ENCODE peak calls at places on chromosomes 13 and 19, in five cellular contexts. U is K562, Z is HepG2, J is GM12878, E is H1. K is an unnamed sample.

GRCh38 chr13:67620665-67621064 is 390.5 kb upstream of the PCDH9 start:
- DNase-seq in U (no peak), Z (no peak), J (no peak), E (no peak), K (no peak)

GRCh38 chr13:106917024-106917491 is 349.1 kb upstream of the ARGLU1 start:
- DNase-seq in U (no peak), Z (no peak), J (no peak), E (no peak), K (peak; percentile 16)

GRCh38 chr13:52827839-52828238 is 20.6 kb downstream of the PCDH8 start:
- DNase-seq in U (no peak), Z (no peak), J (no peak), E (no peak), K (no peak)

GRCh38 chr13:75312884-75313520 is 169.0 kb downstream of the TBC1D4 start:
- DNase-seq in U (no peak), Z (no peak), J (no peak), E (no peak), K (no peak)

GRCh38 chr13:98327326-98328314 is 150.6 kb upstream of the RNF113B start:
- DNase-seq in U (no peak), Z (peak; percentile 88), J (no peak), E (peak; percentile 43), K (peak; percentile 50)

GRCh38 chr13:74040200-74040599 is 94.0 kb downstream of the KLF12 start:
- DNase-seq in U (peak; percentile 14), Z (peak; percentile 49), J (no peak), E (peak; percentile 58), K (peak; percentile 87)

GRCh38 chr13:99916366-99917103 is 55.0 kb downstream of the ZIC5 start:
- DNase-seq in U (peak; percentile 58), Z (peak; percentile 76), J (peak; percentile 31), E (no peak), K (no peak)

GRCh38 chr19:2469102-2469914 is 6.6 kb upstream of the GADD45B start:
- DNase-seq in U (peak; percentile 58), Z (no peak), J (no peak), E (no peak), K (no peak)

GRCh38 chr13:76019421-76020044 is 383.4 kb downstream of the LMO7 start:
- DNase-seq in U (peak; percentile 13), Z (peak; percentile 63), J (no peak), E (peak; percentile 51), K (peak; percentile 74)

GRCh38 chr19:13098291-13099072 is 4.2 kb downstream of the LYL1 start:
- DNase-seq in U (peak; percentile 85), Z (no peak), J (no peak), E (no peak), K (no peak)

GRCh38 chr19:13101590-13102415 is 855 bp downstream of the LYL1 start:
- DNase-seq in U (no peak), Z (peak; percentile 75), J (no peak), E (no peak), K (no peak)

GRCh38 chr19:13099073-13099999 is 3.3 kb downstream of the LYL1 start:
- DNase-seq in U (peak; percentile 88), Z (no peak), J (no peak), E (no peak), K (peak; percentile 69)

GRCh38 chr19:13100871-13101589 is 1.6 kb downstream of the LYL1 start:
- DNase-seq in U (peak; percentile 81), Z (no peak), J (no peak), E (no peak), K (peak; percentile 60)

GRCh38 chr19:13100031-13100588 is 2.5 kb downstream of the LYL1 start:
- DNase-seq in U (peak; percentile 70), Z (no peak), J (peak; percentile 78), E (no peak), K (no peak)
- TF ChIP-seq ATF2 in U (no peak), Z (no peak), J (no peak), E (no peak), K (no peak)

GRCh38 chr19:58279042-58279924 is 528 bp downstream of the ZNF8 start:
- DNase-seq in U (peak; percentile 87), Z (peak; percentile 62), J (no peak), E (peak; percentile 25), K (peak; percentile 69)
- TF ChIP-seq CTCF in U (no peak), Z (no peak), J (no peak), E (no peak), K (no peak)

GRCh38 chr13:84946144-84946543 is 853.1 kb downstream of the SLITRK6 start:
- DNase-seq in U (no peak), Z (no peak), J (no peak), E (no peak), K (no peak)
- TF ChIP-seq ATF2 in U (no peak), Z (no peak), J (no peak), E (no peak), K (no peak)

GRCh38 chr13:65746522-65746921 is 1483.6 kb downstream of the PCDH9 start:
- DNase-seq in U (no peak), Z (no peak), J (no peak), E (no peak), K (no peak)

GRCh38 chr13:65748227-65748626 is 1481.9 kb downstream of the PCDH9 start:
- DNase-seq in U (no peak), Z (no peak), J (no peak), E (no peak), K (no peak)

DNA sequence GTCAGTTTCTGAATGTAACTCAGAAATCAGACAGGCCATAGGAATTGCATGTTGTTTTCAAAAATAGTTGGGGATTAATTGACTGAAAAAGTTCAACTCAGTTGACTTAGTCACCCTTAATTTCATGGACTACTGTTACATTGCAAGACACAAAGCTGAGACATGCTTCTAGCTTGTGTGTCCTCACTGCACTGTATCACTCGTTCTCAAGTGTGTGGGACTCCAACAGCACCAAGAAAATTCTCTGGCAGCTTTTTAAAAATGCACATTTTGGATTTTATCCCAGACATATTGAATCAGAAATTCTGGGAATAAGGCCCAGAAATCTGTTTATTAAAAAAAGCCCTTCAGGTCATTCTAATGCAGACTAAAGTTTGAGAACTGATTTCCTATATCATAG is 1485.4 kb downstream of the PCDH9 start:
- DNase-seq in U (no peak), Z (no peak), J (no peak), E (no peak), K (no peak)
- TF ChIP-seq CTCF in U (no peak), Z (no peak), J (no peak), E (no peak), K (no peak)

GRCh38 chr19:51719251-51719901 is 4.4 kb downstream of the HAS1 start:
- DNase-seq in U (no peak), Z (no peak), J (no peak), E (no peak), K (peak; percentile 47)
- TF ChIP-seq ATF2 in U (no peak), Z (no peak), J (no peak), E (no peak), K (no peak)

GRCh38 chr13:90538063-90538462 is 809.4 kb upstream of the MIR17HG start:
- DNase-seq in U (no peak), Z (no peak), J (no peak), E (no peak), K (no peak)

GRCh38 chr13:90541346-90541745 is 806.1 kb upstream of the MIR17HG start:
- DNase-seq in U (no peak), Z (no peak), J (no peak), E (no peak), K (no peak)

GRCh38 chr13:90545070-90545840 is 802.2 kb upstream of the MIR17HG start:
- DNase-seq in U (no peak), Z (no peak), J (no peak), E (no peak), K (no peak)

GRCh38 chr13:90547272-90547790 is 800.2 kb upstream of the MIR17HG start:
- DNase-seq in U (no peak), Z (no peak), J (no peak), E (no peak), K (no peak)

GRCh38 chr13:90542959-90543358 is 804.5 kb upstream of the MIR17HG start:
- DNase-seq in U (no peak), Z (no peak), J (no peak), E (no peak), K (no peak)
- TF ChIP-seq CTCF in U (no peak), Z (no peak), J (no peak), E (no peak), K (no peak)

DNA sequence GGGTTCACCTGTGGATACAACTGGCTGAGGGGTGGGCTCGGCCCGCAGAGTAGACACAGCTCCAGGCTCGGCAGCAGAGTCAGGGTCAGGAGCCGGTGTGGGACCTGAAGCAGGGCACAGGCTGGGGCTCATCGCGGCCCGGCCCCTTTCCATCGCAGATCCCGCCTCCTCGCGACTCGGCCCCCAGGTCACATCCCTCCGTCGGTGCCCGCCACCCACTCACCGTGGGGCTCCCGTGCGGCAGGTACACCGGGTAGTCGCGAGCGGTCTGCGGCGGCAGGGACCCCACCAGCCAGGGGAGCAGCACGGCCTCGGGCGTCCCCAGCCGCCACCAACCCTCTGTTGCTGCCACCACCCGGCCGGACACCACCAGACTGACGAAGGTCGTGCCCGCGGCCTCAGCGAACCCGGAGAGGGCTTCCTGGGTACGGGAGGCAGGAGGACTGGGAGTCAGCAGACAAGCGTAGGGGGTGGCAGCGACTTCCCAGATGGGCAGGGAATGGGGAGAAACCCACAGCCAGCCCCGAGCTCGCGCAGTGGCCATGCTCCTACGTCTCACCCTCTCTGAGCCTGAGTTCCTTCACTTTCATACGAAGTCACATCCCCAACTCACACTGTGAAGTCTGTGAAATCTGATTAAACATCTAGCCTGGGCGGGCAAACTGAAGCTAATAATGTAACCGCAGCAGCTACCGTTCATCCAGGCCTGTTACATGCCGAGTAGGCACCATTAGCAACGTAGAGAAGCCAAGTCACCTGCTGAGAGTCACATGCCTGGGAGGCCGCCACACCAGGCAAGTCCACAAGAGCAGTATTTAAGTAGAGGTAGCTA is 3.7 kb downstream of the FUZ start:
- DNase-seq in U (no peak), Z (peak; percentile 35), J (no peak), E (no peak), K (peak; percentile 67)
- TF ChIP-seq ATF2 in U (no peak), Z (no peak), J (no peak), E (no peak), K (no peak)

GRCh38 chr19:876780-877314 is 16.1 kb downstream of the MED16 start:
- DNase-seq in U (no peak), Z (no peak), J (no peak), E (no peak), K (no peak)

GRCh38 chr19:881385-882071 is 11.5 kb downstream of the MED16 start:
- DNase-seq in U (no peak), Z (no peak), J (no peak), E (no peak), K (no peak)

GRCh38 chr19:882871-883497 is 10.0 kb downstream of the MED16 start:
- DNase-seq in U (no peak), Z (no peak), J (no peak), E (no peak), K (no peak)

GRCh38 chr19:876089-876488 is 16.6 kb downstream of the CFD start:
- DNase-seq in U (no peak), Z (no peak), J (no peak), E (no peak), K (no peak)

GRCh38 chr19:879711-880438 is 13.1 kb downstream of the MED16 start:
- DNase-seq in U (no peak), Z (no peak), J (no peak), E (no peak), K (no peak)
- TF ChIP-seq CTCF in U (no peak), Z (no peak), J (no peak), E (no peak), K (no peak)